ENCODE peak calls at places on chromosomes 1 and 21, in four cellular contexts. One of them, this sample, is unnamed. For H3K4me1, the result is how much of the 10 kb centered on the place peaks cover.

GRCh38 chr1:45685308-45686080 is 839 bp downstream of the GPBP1L1 start:
- DNase-seq in fibroblast of lung: no peak
- DNase-seq in astrocyte: no peak
- DNase-seq in mammary epithelial cell: peak
- DNase-seq in this sample: peak

GRCh38 chr1:106937104-106937503 is 119.4 kb upstream of the PRMT6 start:
- DNase-seq in fibroblast of lung: peak
- DNase-seq in astrocyte: peak
- DNase-seq in mammary epithelial cell: peak
- DNase-seq in this sample: no peak

GRCh38 chr1:225460737-225461532 is 33.1 kb upstream of the LBR start:
- DNase-seq in fibroblast of lung: peak
- DNase-seq in astrocyte: no peak
- DNase-seq in mammary epithelial cell: no peak
- DNase-seq in this sample: no peak

GRCh38 chr1:225498539-225499135 is 70.8 kb upstream of the LBR start:
- DNase-seq in fibroblast of lung: peak
- DNase-seq in astrocyte: peak
- DNase-seq in mammary epithelial cell: no peak
- DNase-seq in this sample: no peak

GRCh38 chr1:163381487-163382184 is 59.9 kb downstream of the NUF2 start:
- DNase-seq in fibroblast of lung: no peak
- DNase-seq in astrocyte: no peak
- DNase-seq in mammary epithelial cell: no peak
- DNase-seq in this sample: peak

GRCh38 chr1:28796321-28797213 is 15.4 kb upstream of the OPRD1 start:
- DNase-seq in fibroblast of lung: no peak
- DNase-seq in astrocyte: no peak
- DNase-seq in mammary epithelial cell: no peak
- DNase-seq in this sample: no peak

GRCh38 chr1:63877816-63878215 is 104.0 kb downstream of the ROR1 start:
- DNase-seq in fibroblast of lung: peak
- DNase-seq in astrocyte: peak
- DNase-seq in mammary epithelial cell: peak
- DNase-seq in this sample: no peak

GRCh38 chr1:76337777-76338176 is 263.2 kb downstream of the ST6GALNAC3 start:
- DNase-seq in fibroblast of lung: no peak
- DNase-seq in astrocyte: no peak
- DNase-seq in mammary epithelial cell: no peak
- DNase-seq in this sample: no peak

GRCh38 chr1:226627050-226627755 is 78.6 kb downstream of the STUM start:
- DNase-seq in fibroblast of lung: no peak
- DNase-seq in astrocyte: no peak
- DNase-seq in mammary epithelial cell: no peak
- DNase-seq in this sample: no peak

GRCh38 chr1:2496087-2496622 is 20.1 kb downstream of the PLCH2 start:
- DNase-seq in fibroblast of lung: no peak
- DNase-seq in astrocyte: no peak
- DNase-seq in mammary epithelial cell: no peak
- DNase-seq in this sample: no peak

GRCh38 chr21:32514275-32515055 is 70.9 kb downstream of the TCP10L start:
- DNase-seq in fibroblast of lung: no peak
- DNase-seq in astrocyte: no peak
- DNase-seq in mammary epithelial cell: no peak
- DNase-seq in this sample: no peak

GRCh38 chr1:226635456-226635941 is 86.9 kb downstream of the STUM start:
- DNase-seq in fibroblast of lung: no peak
- DNase-seq in astrocyte: no peak
- DNase-seq in mammary epithelial cell: peak
- DNase-seq in this sample: no peak

GRCh38 chr1:15852036-15852827 is 4.7 kb downstream of the SPEN start:
- DNase-seq in fibroblast of lung: peak
- DNase-seq in astrocyte: peak
- DNase-seq in mammary epithelial cell: no peak
- DNase-seq in this sample: no peak

GRCh38 chr1:43993206-43993914 is 2.0 kb downstream of the CCDC24 start:
- DNase-seq in fibroblast of lung: no peak
- DNase-seq in astrocyte: no peak
- DNase-seq in mammary epithelial cell: no peak
- DNase-seq in this sample: no peak

GRCh38 chr1:159040893-159041724 is 31.4 kb downstream of the IFI16 start:
- DNase-seq in fibroblast of lung: no peak
- DNase-seq in astrocyte: no peak
- DNase-seq in mammary epithelial cell: no peak
- DNase-seq in this sample: no peak

GRCh38 chr1:3060601-3061551 is 8.1 kb upstream of the PRDM16 start:
- DNase-seq in fibroblast of lung: peak
- DNase-seq in astrocyte: peak
- DNase-seq in mammary epithelial cell: peak
- DNase-seq in this sample: peak

GRCh38 chr1:164823486-164824279 is 264.7 kb downstream of the PBX1 start:
- DNase-seq in fibroblast of lung: peak
- DNase-seq in astrocyte: peak
- DNase-seq in mammary epithelial cell: no peak
- DNase-seq in this sample: peak

GRCh38 chr1:208974721-208975120 is 608.8 kb upstream of the CAMK1G start:
- DNase-seq in fibroblast of lung: no peak
- DNase-seq in astrocyte: no peak
- DNase-seq in mammary epithelial cell: no peak
- DNase-seq in this sample: no peak

GRCh38 chr1:154290921-154291320 is 18.5 kb downstream of the HAX1 start:
- DNase-seq in fibroblast of lung: no peak
- DNase-seq in astrocyte: no peak
- DNase-seq in mammary epithelial cell: no peak
- DNase-seq in this sample: no peak

GRCh38 chr1:100883963-100884362 is 10.7 kb downstream of the EXTL2 start:
- DNase-seq in fibroblast of lung: peak
- DNase-seq in astrocyte: peak
- DNase-seq in mammary epithelial cell: peak
- DNase-seq in this sample: peak

GRCh38 chr1:90725341-90725960 is 8.3 kb upstream of the BARHL2 start:
- DNase-seq in fibroblast of lung: no peak
- DNase-seq in astrocyte: no peak
- DNase-seq in mammary epithelial cell: no peak
- DNase-seq in this sample: no peak

GRCh38 chr1:1477206-1477605 is 5.6 kb downstream of the ATAD3B start:
- DNase-seq in fibroblast of lung: no peak
- DNase-seq in astrocyte: no peak
- DNase-seq in mammary epithelial cell: no peak
- DNase-seq in this sample: no peak

GRCh38 chr1:247322849-247323586 is 8.6 kb downstream of the ZNF496 start:
- DNase-seq in fibroblast of lung: no peak
- DNase-seq in astrocyte: no peak
- DNase-seq in mammary epithelial cell: no peak
- DNase-seq in this sample: no peak

GRCh38 chr1:54379481-54380284 is 26.5 kb downstream of the SSBP3 start:
- DNase-seq in fibroblast of lung: peak
- DNase-seq in astrocyte: no peak
- DNase-seq in mammary epithelial cell: no peak
- DNase-seq in this sample: no peak

GRCh38 chr1:38154089-38154470 is 107.5 kb upstream of the POU3F1 start:
- DNase-seq in fibroblast of lung: no peak
- DNase-seq in astrocyte: no peak
- DNase-seq in mammary epithelial cell: no peak
- DNase-seq in this sample: no peak

GRCh38 chr1:38152351-38153082 is 105.9 kb upstream of the POU3F1 start:
- DNase-seq in fibroblast of lung: no peak
- DNase-seq in astrocyte: no peak
- DNase-seq in mammary epithelial cell: peak
- DNase-seq in this sample: peak

GRCh38 chr1:38153426-38154088 is 107.0 kb upstream of the POU3F1 start:
- DNase-seq in fibroblast of lung: no peak
- DNase-seq in astrocyte: no peak
- DNase-seq in mammary epithelial cell: no peak
- DNase-seq in this sample: no peak

GRCh38 chr1:38151399-38151798 is 104.8 kb upstream of the POU3F1 start:
- DNase-seq in fibroblast of lung: no peak
- DNase-seq in astrocyte: no peak
- DNase-seq in mammary epithelial cell: no peak
- DNase-seq in this sample: no peak
- H3K4me2 ChIP-seq in fibroblast of lung: no peak
- H3K4me2 ChIP-seq in astrocyte: no peak
- H3K4me2 ChIP-seq in mammary epithelial cell: no peak
- H3K4me2 ChIP-seq in this sample: no peak

DNA sequence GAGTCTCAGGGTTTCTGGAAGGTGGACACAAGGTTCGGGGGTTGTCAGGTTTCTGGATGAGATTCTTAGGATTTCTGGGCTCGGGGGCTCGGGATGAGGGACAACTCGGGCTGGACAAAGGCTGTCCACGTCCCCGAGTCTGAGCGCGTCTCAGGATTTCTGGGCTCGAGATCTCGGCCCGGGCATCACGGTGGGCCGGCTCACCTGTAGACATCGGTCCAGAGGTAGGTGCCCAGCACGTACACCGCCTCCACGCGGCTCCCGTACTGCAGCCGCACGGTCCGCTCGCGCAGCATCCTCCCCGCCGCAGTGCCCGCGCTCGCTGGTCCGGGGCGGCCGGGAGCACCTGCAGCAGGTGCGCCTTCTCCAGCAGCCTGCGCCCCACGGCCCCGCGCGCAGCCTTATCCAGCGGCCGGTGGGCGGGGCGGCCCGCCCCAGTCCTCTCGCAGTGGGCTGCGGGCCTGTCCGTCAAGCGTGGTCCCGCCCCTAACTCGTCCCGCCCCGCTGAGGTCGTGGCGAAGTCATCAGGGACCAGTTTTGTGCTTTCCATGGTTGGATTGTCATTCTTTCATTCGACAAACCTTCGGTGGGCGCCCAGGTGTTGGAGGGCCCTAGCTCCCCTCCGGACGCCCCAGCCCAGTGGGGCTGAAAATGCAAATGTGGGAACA is at the start of gene PADI2:
- DNase-seq in fibroblast of lung: peak
- DNase-seq in astrocyte: no peak
- DNase-seq in mammary epithelial cell: peak
- DNase-seq in this sample: peak
- TF ChIP-seq EZH2 in fibroblast of lung: peak
- TF ChIP-seq EZH2 in astrocyte: peak
- TF ChIP-seq EZH2 in mammary epithelial cell: no peak
- TF ChIP-seq EZH2 in this sample: no peak

DNA sequence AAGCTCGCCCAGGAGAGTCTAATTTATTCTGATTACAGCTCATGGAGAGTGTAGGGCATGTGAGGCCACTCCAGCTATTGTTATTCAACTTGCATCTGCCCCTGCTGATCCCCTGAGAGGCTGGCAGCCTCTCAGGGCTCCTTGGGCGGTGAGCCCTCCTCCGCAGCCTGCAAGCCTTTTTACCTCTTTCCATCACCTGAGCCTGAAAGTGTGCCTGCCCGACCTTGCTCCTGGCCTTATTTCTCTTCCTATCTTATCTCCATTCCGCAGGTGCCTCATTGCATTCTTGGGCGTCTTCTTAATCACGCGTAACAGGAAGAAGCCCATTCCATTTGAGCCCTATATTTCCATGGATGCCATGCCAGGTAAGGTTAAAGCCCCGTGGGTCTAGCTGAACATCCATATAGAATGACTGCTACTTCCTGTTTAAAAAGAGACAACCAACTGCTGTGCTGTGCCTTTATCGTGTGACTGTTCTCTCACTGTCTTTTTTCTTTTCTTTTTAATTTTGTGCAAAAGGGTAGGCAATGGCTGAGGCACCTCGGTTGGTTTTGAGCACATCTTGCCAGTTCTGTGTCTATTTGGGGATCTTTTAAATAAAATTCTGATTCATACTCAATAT is 38.8 kb upstream of the RCAN3 start:
- DNase-seq in fibroblast of lung: no peak
- DNase-seq in astrocyte: no peak
- DNase-seq in mammary epithelial cell: no peak
- DNase-seq in this sample: no peak
- H3K4me1 ChIP-seq in fibroblast of lung: under half
- H3K4me1 ChIP-seq in astrocyte: under half
- H3K4me1 ChIP-seq in mammary epithelial cell: under half
- H3K4me1 ChIP-seq in this sample: under half

GRCh38 chr1:117112063-117112462 is 9.5 kb downstream of the TRIM45 start:
- DNase-seq in fibroblast of lung: no peak
- DNase-seq in astrocyte: no peak
- DNase-seq in mammary epithelial cell: no peak
- DNase-seq in this sample: no peak
- H3K4me2 ChIP-seq in fibroblast of lung: no peak
- H3K4me2 ChIP-seq in astrocyte: no peak
- H3K4me2 ChIP-seq in mammary epithelial cell: no peak
- H3K4me2 ChIP-seq in this sample: no peak

GRCh38 chr1:24930703-24931480 is 816 bp upstream of the RUNX3 start:
- DNase-seq in fibroblast of lung: no peak
- DNase-seq in astrocyte: no peak
- DNase-seq in mammary epithelial cell: no peak
- DNase-seq in this sample: no peak
- TF ChIP-seq EZH2 in fibroblast of lung: peak
- TF ChIP-seq EZH2 in astrocyte: peak
- TF ChIP-seq EZH2 in mammary epithelial cell: no peak
- TF ChIP-seq EZH2 in this sample: peak

DNA sequence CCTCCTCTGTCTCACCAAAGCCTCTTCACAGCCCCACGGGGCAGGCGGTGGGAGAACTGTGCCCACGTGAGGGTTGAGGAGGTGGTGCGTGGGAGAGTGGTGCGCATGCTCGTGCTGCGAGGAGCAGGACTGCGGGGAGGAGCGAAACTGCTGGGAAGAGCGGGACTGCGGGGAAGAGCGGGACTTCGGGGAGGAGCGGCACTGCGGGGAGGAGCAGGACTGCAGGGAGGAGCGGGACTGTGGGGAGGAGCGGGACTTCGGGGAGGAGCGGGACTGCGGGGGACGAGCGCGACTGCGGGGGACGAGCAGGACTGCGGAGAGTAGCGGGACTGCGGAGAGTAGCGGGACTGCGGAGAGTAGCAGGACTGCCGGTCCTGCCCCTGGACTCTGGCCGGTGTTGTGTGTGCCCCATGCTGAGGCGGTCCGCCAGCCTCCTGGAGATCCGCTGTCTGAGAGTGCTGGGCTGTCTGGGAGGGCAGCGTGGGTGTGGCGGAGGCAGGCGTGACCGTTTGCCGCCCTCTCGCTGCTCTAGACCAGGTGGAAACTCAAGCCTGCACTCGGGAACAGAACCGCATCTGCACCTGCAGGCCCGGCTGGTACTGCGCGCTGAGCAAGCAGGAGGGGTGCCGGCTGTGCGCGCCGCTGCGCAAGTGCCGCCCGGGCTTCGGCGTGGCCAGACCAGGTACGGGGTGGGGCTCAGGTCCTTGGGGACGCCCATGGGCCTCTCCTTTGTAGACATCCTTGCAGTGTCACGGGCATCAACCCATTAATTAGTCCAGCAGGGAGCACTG is 24.6 kb downstream of the TNFRSF1B start:
- DNase-seq in fibroblast of lung: no peak
- DNase-seq in astrocyte: no peak
- DNase-seq in mammary epithelial cell: no peak
- DNase-seq in this sample: no peak
- H3K4me1 ChIP-seq in fibroblast of lung: under half
- H3K4me1 ChIP-seq in astrocyte: under half
- H3K4me1 ChIP-seq in mammary epithelial cell: under half
- H3K4me1 ChIP-seq in this sample: under half

GRCh38 chr1:109827466-109827865 is 63.7 kb upstream of the EPS8L3 start:
- DNase-seq in fibroblast of lung: no peak
- DNase-seq in astrocyte: no peak
- DNase-seq in mammary epithelial cell: peak
- DNase-seq in this sample: no peak
- H3K4me2 ChIP-seq in fibroblast of lung: no peak
- H3K4me2 ChIP-seq in astrocyte: no peak
- H3K4me2 ChIP-seq in mammary epithelial cell: no peak
- H3K4me2 ChIP-seq in this sample: no peak

GRCh38 chr1:244102051-244102450 is 51.0 kb downstream of the ZBTB18 start:
- DNase-seq in fibroblast of lung: no peak
- DNase-seq in astrocyte: no peak
- DNase-seq in mammary epithelial cell: no peak
- DNase-seq in this sample: no peak
- TF ChIP-seq EZH2 in fibroblast of lung: no peak
- TF ChIP-seq EZH2 in astrocyte: no peak
- TF ChIP-seq EZH2 in mammary epithelial cell: no peak
- TF ChIP-seq EZH2 in this sample: no peak